ENCODE peak calls at places on chromosome 13, in ten cellular contexts. C, P, Z, F, G, H, M, D, J and L are unnamed samples.

GRCh38 chr13:80955487-80955886 is 614.6 kb upstream of the SPRY2 start:
- DNase-seq in C (no peak), P (no peak), Z (peak), F (no peak), G (no peak), H (peak), M (no peak), D (no peak), J (no peak), L (no peak)

GRCh38 chr13:38688674-38689073 is 1.8 kb downstream of the FREM2 start:
- DNase-seq in C (no peak), P (no peak), Z (no peak), F (no peak), G (no peak), H (no peak), M (no peak), D (no peak), J (no peak), L (no peak)

GRCh38 chr13:41802684-41803554 is 158.0 kb downstream of the VWA8 start:
- DNase-seq in C (no peak), P (peak), Z (peak), F (no peak), G (no peak), H (peak), M (no peak), D (no peak), J (no peak), L (peak)

GRCh38 chr13:41561179-41561578 is 103.8 kb downstream of the RGCC start:
- DNase-seq in C (no peak), P (no peak), Z (peak), F (no peak), G (no peak), H (no peak), M (no peak), D (no peak), J (no peak), L (no peak)

GRCh38 chr13:42401376-42401775 is 129.4 kb downstream of the AKAP11 start:
- DNase-seq in C (no peak), P (no peak), Z (no peak), F (no peak), G (no peak), H (no peak), M (no peak), D (no peak), J (no peak), L (no peak)

GRCh38 chr13:114115796-114116195 is 16.6 kb downstream of the RASA3 start:
- DNase-seq in C (no peak), P (no peak), Z (no peak), F (no peak), G (peak), H (no peak), M (no peak), D (no peak), J (no peak), L (no peak)

GRCh38 chr13:44045179-44045562 is 165.5 kb downstream of the LACC1 start:
- DNase-seq in C (peak), P (no peak), Z (no peak), F (no peak), G (no peak), H (no peak), M (peak), D (no peak), J (no peak), L (no peak)

GRCh38 chr13:24688111-24688510 is 7.9 kb downstream of the ATP12A start:
- DNase-seq in C (no peak), P (no peak), Z (no peak), F (no peak), G (no peak), H (no peak), M (no peak), D (no peak), J (no peak), L (no peak)

GRCh38 chr13:74641586-74641985 is 507.4 kb upstream of the KLF12 start:
- DNase-seq in C (no peak), P (peak), Z (peak), F (no peak), G (no peak), H (no peak), M (no peak), D (no peak), J (no peak), L (no peak)

GRCh38 chr13:21420706-21421105 is 38.4 kb downstream of the ZDHHC20 start:
- DNase-seq in C (no peak), P (no peak), Z (peak), F (no peak), G (no peak), H (no peak), M (no peak), D (no peak), J (no peak), L (no peak)

GRCh38 chr13:44664308-44664707 is 88.2 kb upstream of the TSC22D1 start:
- DNase-seq in C (peak), P (no peak), Z (no peak), F (no peak), G (no peak), H (no peak), M (no peak), D (no peak), J (no peak), L (no peak)

GRCh38 chr13:107842562-107843180 is 372.7 kb downstream of the LIG4 start:
- DNase-seq in C (no peak), P (no peak), Z (no peak), F (no peak), G (no peak), H (peak), M (no peak), D (no peak), J (no peak), L (no peak)

GRCh38 chr13:23668557-23668956 is 98.3 kb downstream of the TNFRSF19 start:
- DNase-seq in C (no peak), P (no peak), Z (peak), F (no peak), G (no peak), H (no peak), M (no peak), D (no peak), J (no peak), L (no peak)

GRCh38 chr13:44667950-44668349 is 91.8 kb upstream of the TSC22D1 start:
- DNase-seq in C (peak), P (no peak), Z (no peak), F (no peak), G (no peak), H (peak), M (no peak), D (no peak), J (no peak), L (no peak)

GRCh38 chr13:54185785-54186184 is 1157.2 kb downstream of the OLFM4 start:
- DNase-seq in C (peak), P (no peak), Z (no peak), F (no peak), G (no peak), H (no peak), M (no peak), D (no peak), J (no peak), L (no peak)

GRCh38 chr13:32255744-32256120 is 59.4 kb downstream of the ZAR1L start:
- DNase-seq in C (no peak), P (no peak), Z (no peak), F (no peak), G (no peak), H (no peak), M (no peak), D (no peak), J (no peak), L (no peak)

GRCh38 chr13:93290503-93290902 is 63.9 kb downstream of the GPC6 start:
- DNase-seq in C (no peak), P (no peak), Z (no peak), F (no peak), G (no peak), H (peak), M (no peak), D (no peak), J (no peak), L (no peak)

GRCh38 chr13:51818771-51819511 is 15.0 kb upstream of the DHRS12 start:
- DNase-seq in C (no peak), P (peak), Z (no peak), F (no peak), G (no peak), H (peak), M (no peak), D (no peak), J (no peak), L (peak)

GRCh38 chr13:108769213-108770070 is 140.0 kb downstream of the MYO16 start:
- DNase-seq in C (no peak), P (no peak), Z (no peak), F (no peak), G (no peak), H (no peak), M (peak), D (no peak), J (no peak), L (no peak)

GRCh38 chr13:53138369-53139036 is 109.9 kb downstream of the OLFM4 start:
- DNase-seq in C (no peak), P (no peak), Z (no peak), F (no peak), G (no peak), H (peak), M (no peak), D (no peak), J (no peak), L (no peak)

GRCh38 chr13:102940770-102941169 is 94.9 kb downstream of the ERCC5 start:
- DNase-seq in C (no peak), P (no peak), Z (no peak), F (no peak), G (no peak), H (no peak), M (no peak), D (no peak), J (no peak), L (no peak)

GRCh38 chr13:74136089-74136658 is 2.0 kb upstream of the KLF12 start:
- DNase-seq in C (no peak), P (no peak), Z (no peak), F (peak), G (peak), H (peak), M (peak), D (no peak), J (no peak), L (peak)

GRCh38 chr13:33284916-33285315 is 639 bp downstream of the STARD13 start:
- DNase-seq in C (no peak), P (no peak), Z (no peak), F (no peak), G (no peak), H (no peak), M (no peak), D (no peak), J (no peak), L (no peak)

GRCh38 chr13:41915096-41915495 is 45.8 kb downstream of the VWA8 start:
- DNase-seq in C (no peak), P (no peak), Z (peak), F (no peak), G (no peak), H (no peak), M (no peak), D (no peak), J (no peak), L (no peak)

GRCh38 chr13:19089315-19089714 is 92.3 kb downstream of the TUBA3C start:
- DNase-seq in C (no peak), P (no peak), Z (no peak), F (no peak), G (no peak), H (no peak), M (peak), D (no peak), J (no peak), L (no peak)

GRCh38 chr13:54879036-54879435 is 1850.4 kb downstream of the OLFM4 start:
- DNase-seq in C (no peak), P (no peak), Z (no peak), F (no peak), G (no peak), H (no peak), M (no peak), D (no peak), J (no peak), L (no peak)

GRCh38 chr13:59746291-59746962 is 417.3 kb downstream of the DIAPH3 start:
- DNase-seq in C (no peak), P (peak), Z (peak), F (no peak), G (no peak), H (peak), M (no peak), D (no peak), J (no peak), L (no peak)

GRCh38 chr13:24221007-24221406 is 60.5 kb downstream of the SPATA13 start:
- DNase-seq in C (no peak), P (no peak), Z (no peak), F (no peak), G (no peak), H (no peak), M (peak), D (no peak), J (no peak), L (no peak)

GRCh38 chr13:75881109-75881775 is 245.1 kb downstream of the LMO7 start:
- DNase-seq in C (no peak), P (peak), Z (no peak), F (no peak), G (no peak), H (no peak), M (no peak), D (no peak), J (no peak), L (no peak)

GRCh38 chr13:96527497-96527896 is 437.6 kb downstream of the HS6ST3 start:
- DNase-seq in C (no peak), P (no peak), Z (no peak), F (no peak), G (no peak), H (no peak), M (no peak), D (no peak), J (no peak), L (no peak)

GRCh38 chr13:51175639-51176038 is 46.6 kb upstream of the FAM124A start:
- DNase-seq in C (no peak), P (no peak), Z (no peak), F (no peak), G (no peak), H (no peak), M (no peak), D (no peak), J (no peak), L (no peak)

GRCh38 chr13:39768962-39769361 is 113.5 kb downstream of the COG6 start:
- DNase-seq in C (no peak), P (no peak), Z (no peak), F (no peak), G (no peak), H (no peak), M (no peak), D (no peak), J (no peak), L (no peak)

GRCh38 chr13:39767791-39768564 is 112.5 kb downstream of the COG6 start:
- DNase-seq in C (peak), P (no peak), Z (no peak), F (no peak), G (no peak), H (no peak), M (no peak), D (no peak), J (no peak), L (no peak)

GRCh38 chr13:39770514-39770913 is 115.1 kb downstream of the COG6 start:
- DNase-seq in C (no peak), P (no peak), Z (no peak), F (no peak), G (no peak), H (no peak), M (no peak), D (no peak), J (no peak), L (no peak)

GRCh38 chr13:39766464-39767167 is 111.2 kb downstream of the COG6 start:
- DNase-seq in C (no peak), P (no peak), Z (no peak), F (no peak), G (no peak), H (no peak), M (no peak), D (no peak), J (no peak), L (no peak)

DNA sequence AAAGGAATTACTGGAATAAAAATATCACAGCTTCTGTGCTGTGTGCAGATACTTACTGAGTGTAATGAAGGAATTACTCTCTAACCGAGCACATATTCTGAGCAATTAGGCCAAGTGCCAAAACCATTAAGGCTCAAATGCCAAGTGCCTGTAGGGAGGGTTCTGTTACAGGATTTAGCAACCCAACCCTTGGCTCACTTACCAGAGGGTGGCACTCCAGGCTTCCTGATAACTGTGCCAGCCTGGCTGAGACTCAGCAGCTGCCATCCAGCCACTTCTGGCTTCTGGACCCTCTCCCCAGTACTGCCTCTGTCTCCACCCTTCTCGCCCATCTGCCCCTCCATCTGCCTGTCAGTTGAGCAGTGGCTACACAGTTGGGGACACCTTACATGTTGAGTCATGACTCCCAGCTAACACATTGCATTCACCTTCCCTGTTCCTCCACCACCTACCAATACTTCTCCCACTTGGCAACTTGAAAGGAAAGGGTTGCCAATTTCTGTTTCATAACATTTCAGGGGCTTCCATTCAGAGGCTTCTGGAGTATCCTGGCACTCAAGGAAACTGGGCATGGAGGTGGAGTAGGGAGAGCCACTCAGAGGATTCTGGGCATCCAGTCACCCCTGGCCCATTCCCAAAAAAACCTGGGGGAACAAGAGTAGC is 110.5 kb downstream of the COG6 start:
- DNase-seq in C (peak), P (no peak), Z (no peak), F (peak), G (no peak), H (peak), M (peak), D (no peak), J (peak), L (peak)
- TF ChIP-seq CTCF in C (peak), P (no peak), Z (no peak), F (peak), G (no peak), H (peak), M (peak), D (no peak), J (peak), L (peak)

GRCh38 chr13:47837104-47837880 is 163.8 kb downstream of the SUCLA2 start:
- DNase-seq in C (peak), P (no peak), Z (no peak), F (no peak), G (no peak), H (no peak), M (no peak), D (no peak), J (no peak), L (no peak)

GRCh38 chr13:47835470-47836228 is 165.4 kb downstream of the SUCLA2 start:
- DNase-seq in C (no peak), P (no peak), Z (no peak), F (no peak), G (no peak), H (no peak), M (no peak), D (no peak), J (no peak), L (no peak)

GRCh38 chr13:47831265-47831664 is 169.8 kb downstream of the SUCLA2 start:
- DNase-seq in C (no peak), P (no peak), Z (peak), F (no peak), G (no peak), H (peak), M (no peak), D (no peak), J (no peak), L (no peak)

GRCh38 chr13:47829684-47830083 is 171.4 kb downstream of the SUCLA2 start:
- DNase-seq in C (no peak), P (no peak), Z (peak), F (no peak), G (no peak), H (peak), M (no peak), D (no peak), J (no peak), L (no peak)

GRCh38 chr13:47832458-47832972 is 168.6 kb downstream of the SUCLA2 start:
- DNase-seq in C (no peak), P (no peak), Z (no peak), F (no peak), G (no peak), H (no peak), M (no peak), D (no peak), J (no peak), L (no peak)
- TF ChIP-seq CTCF in C (peak), P (no peak), Z (no peak), F (no peak), G (no peak), H (no peak), M (no peak), D (no peak), J (no peak), L (no peak)

DNA sequence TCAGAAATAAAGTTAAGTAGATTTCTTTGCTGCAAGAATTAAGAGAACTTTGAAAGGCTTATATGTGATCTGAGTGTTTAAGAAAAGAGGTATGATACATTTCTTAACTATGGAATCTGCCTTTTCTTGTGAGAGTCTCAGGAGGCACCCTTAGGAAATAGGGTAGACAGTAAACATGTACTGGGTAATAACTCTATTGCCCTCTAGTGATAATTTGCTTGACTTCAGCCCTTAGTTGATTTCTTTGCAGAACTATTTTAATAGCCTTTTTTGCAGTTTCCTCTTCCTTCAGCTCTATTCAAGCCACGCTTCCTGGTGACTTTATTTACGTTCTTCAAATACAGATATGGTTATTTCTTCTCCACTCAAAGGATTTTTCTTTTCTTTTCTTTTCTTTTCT is 37.0 kb upstream of the CCNA1 start:
- DNase-seq in C (no peak), P (peak), Z (peak), F (no peak), G (no peak), H (peak), M (peak), D (no peak), J (no peak), L (no peak)
- TF ChIP-seq CTCF in C (peak), P (peak), Z (peak), F (peak), G (no peak), H (peak), M (peak), D (no peak), J (peak), L (peak)

GRCh38 chr13:46684287-46685001 is 112.5 kb downstream of the ESD start:
- DNase-seq in C (peak), P (no peak), Z (no peak), F (no peak), G (no peak), H (peak), M (no peak), D (no peak), J (no peak), L (no peak)
- TF ChIP-seq CTCF in C (peak), P (peak), Z (no peak), F (no peak), G (no peak), H (no peak), M (no peak), D (no peak), J (no peak), L (no peak)

DNA sequence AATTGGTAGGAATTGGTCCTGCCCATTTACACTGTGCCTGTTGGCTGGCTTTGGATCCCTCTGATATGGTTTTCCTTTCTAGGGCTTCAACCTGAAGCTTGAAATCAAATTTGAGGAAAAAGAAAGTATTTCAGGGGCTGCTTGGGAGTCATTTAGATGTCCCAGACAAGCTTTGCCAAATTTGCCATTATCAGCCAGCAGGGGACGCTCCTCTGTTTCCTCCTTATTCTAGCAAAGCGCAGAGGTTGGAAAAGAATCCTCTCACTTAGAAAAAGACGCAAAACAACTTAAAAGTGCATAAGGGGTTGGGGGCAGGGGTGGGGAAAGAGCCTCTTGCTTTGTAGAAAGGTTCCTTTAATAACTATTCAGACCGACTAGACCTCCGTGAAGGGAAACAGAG is 1211.1 kb upstream of the PCDH20 start:
- DNase-seq in C (peak), P (no peak), Z (no peak), F (no peak), G (no peak), H (no peak), M (peak), D (no peak), J (no peak), L (peak)
- TF ChIP-seq CTCF in C (peak), P (peak), Z (no peak), F (no peak), G (no peak), H (no peak), M (peak), D (no peak), J (no peak), L (no peak)